ENCODE peak calls at places on chromosomes 7 and 10, in ten cellular contexts. Q is H9; R is stimulated activated CD4-positive, alpha-beta T cell treated with anti-CD3 and anti-CD28 coated beads, Interleukin-1b, Interleukin-23, amount 100 ng/mL, for 4 hours; B is mesendoderm; Z is C1 segment of cervical spinal cord; L is AG10803; U is D341Med; F is aorta; D is AG04450; S is caudate nucleus. N is an unnamed sample.

GRCh38 chr10:29191674-29192073 is 97.2 kb upstream of the LYZL1 start:
- DNase-seq in Q (no peak), R (no peak), B (no peak), Z (no peak), L (peak; percentile 29), U (no peak), F (no peak), D (no peak), S (no peak), N (no peak)

GRCh38 chr7:19560111-19560883 is 148.5 kb downstream of the POLR1F start:
- DNase-seq in Q (no peak), R (no peak), B (peak; percentile 12), Z (no peak), L (peak; percentile 47), U (no peak), F (no peak), D (no peak), S (no peak), N (no peak)

GRCh38 chr10:11444531-11445228 is 166.8 kb downstream of the USP6NL start:
- DNase-seq in Q (peak; percentile 29), R (no peak), B (no peak), Z (no peak), L (no peak), U (peak; percentile 23), F (no peak), D (no peak), S (no peak), N (no peak)

GRCh38 chr7:44101966-44102845 is 1.9 kb upstream of the AEBP1 start:
- DNase-seq in Q (no peak), R (no peak), B (no peak), Z (no peak), L (peak; percentile 95), U (no peak), F (peak; percentile 93), D (no peak), S (no peak), N (no peak)

GRCh38 chr7:2821842-2822507 is 22.1 kb downstream of the GNA12 start:
- DNase-seq in Q (no peak), R (no peak), B (no peak), Z (no peak), L (peak; percentile 90), U (no peak), F (no peak), D (peak; percentile 65), S (no peak), N (no peak)

GRCh38 chr10:99799613-99800012 is 17.2 kb downstream of the ABCC2 start:
- DNase-seq in Q (no peak), R (no peak), B (peak; percentile 37), Z (no peak), L (no peak), U (no peak), F (no peak), D (no peak), S (no peak), N (no peak)

GRCh38 chr10:26486985-26487850 is 49.1 kb downstream of the APBB1IP start:
- DNase-seq in Q (no peak), R (peak; percentile 59), B (peak; percentile 22), Z (no peak), L (peak; percentile 96), U (no peak), F (peak; percentile 57), D (peak; percentile 20), S (peak; percentile 7), N (no peak)

GRCh38 chr10:73641272-73642060 is at the start of gene MYOZ1:
- DNase-seq in Q (no peak), R (no peak), B (peak; percentile 78), Z (no peak), L (peak; percentile 29), U (no peak), F (no peak), D (no peak), S (no peak), N (no peak)

GRCh38 chr7:18570890-18571478 is 75.4 kb downstream of the HDAC9 start:
- DNase-seq in Q (no peak), R (no peak), B (peak; percentile 45), Z (no peak), L (peak; percentile 64), U (no peak), F (no peak), D (no peak), S (no peak), N (no peak)

GRCh38 chr7:123624527-123625183 is 23.0 kb downstream of the ASB15 start:
- DNase-seq in Q (peak; percentile 79), R (peak; percentile 38), B (peak; percentile 85), Z (no peak), L (peak; percentile 3), U (no peak), F (peak; percentile 55), D (no peak), S (no peak), N (peak; percentile 27)